ENCODE peak calls at places on chromosomes 1 and 21, in six cellular contexts. Z is epithelial cell of esophagus; E is Calu3; C is CD8-positive, alpha-beta T cell; Q is activated T-cell treated with anti-CD3 and anti-CD28 coated beads for 1 hour; T is A549. U is an unnamed sample.

GRCh38 chr1:179036844-179037465 is 11.3 kb downstream of the FAM20B start:
- DNase-seq in Z (peak), E (no peak), C (peak), Q (no peak), T (no peak), U (no peak)

GRCh38 chr1:186812560-186812959 is 16.2 kb upstream of the PLA2G4A start:
- DNase-seq in Z (no peak), E (no peak), C (no peak), Q (no peak), T (no peak), U (no peak)

GRCh38 chr1:223827193-223827663 is 18.5 kb downstream of the TP53BP2 start:
- DNase-seq in Z (peak), E (no peak), C (no peak), Q (no peak), T (no peak), U (no peak)

GRCh38 chr1:202127061-202127460 is 4.3 kb downstream of the GPR37L1 start:
- DNase-seq in Z (no peak), E (no peak), C (no peak), Q (no peak), T (no peak), U (no peak)

GRCh38 chr21:18369115-18369514 is 34.5 kb downstream of the TMPRSS15 start:
- DNase-seq in Z (peak), E (no peak), C (no peak), Q (no peak), T (no peak), U (no peak)

GRCh38 chr1:115710859-115711624 is 57.5 kb downstream of the CASQ2 start:
- DNase-seq in Z (no peak), E (no peak), C (no peak), Q (no peak), T (no peak), U (no peak)

GRCh38 chr21:26679299-26679698 is 106.2 kb upstream of the CYYR1 start:
- DNase-seq in Z (no peak), E (no peak), C (no peak), Q (no peak), T (no peak), U (no peak)

GRCh38 chr1:168227620-168228019 is 1.8 kb downstream of the SFT2D2 start:
- DNase-seq in Z (peak), E (no peak), C (no peak), Q (no peak), T (no peak), U (no peak)

GRCh38 chr21:15667010-15667409 is 62.8 kb upstream of the USP25 start:
- DNase-seq in Z (peak), E (no peak), C (no peak), Q (no peak), T (no peak), U (no peak)

GRCh38 chr1:198253259-198253658 is 96.5 kb downstream of the NEK7 start:
- DNase-seq in Z (no peak), E (no peak), C (no peak), Q (no peak), T (no peak), U (no peak)

GRCh38 chr1:180382326-180383115 is 119.9 kb downstream of the ACBD6 start:
- DNase-seq in Z (no peak), E (no peak), C (no peak), Q (no peak), T (no peak), U (no peak)